ENCODE peak calls at places on chromosomes 16 and 17, in seven cellular contexts. One of them, this sample, is unnamed.

GRCh38 chr16:22712471-22712870 is 101.5 kb upstream of the HS3ST2 start:
- DNase-seq in H9: no peak
- DNase-seq in ACHN: no peak
- DNase-seq in AG08396: no peak
- DNase-seq in naive thymus-derived CD4-positive, alpha-beta T cell: no peak
- DNase-seq in A549: no peak
- DNase-seq in OCI-LY7: no peak
- DNase-seq in this sample: no peak

GRCh38 chr17:4201231-4201630 is 58.2 kb downstream of the CYB5D2 start:
- DNase-seq in H9: no peak
- DNase-seq in ACHN: no peak
- DNase-seq in AG08396: no peak
- DNase-seq in naive thymus-derived CD4-positive, alpha-beta T cell: no peak
- DNase-seq in A549: no peak
- DNase-seq in OCI-LY7: no peak
- DNase-seq in this sample: no peak

GRCh38 chr17:67421869-67422273 is 44.8 kb downstream of the PITPNC1 start:
- DNase-seq in H9: no peak
- DNase-seq in ACHN: peak
- DNase-seq in AG08396: peak
- DNase-seq in naive thymus-derived CD4-positive, alpha-beta T cell: peak
- DNase-seq in A549: peak
- DNase-seq in OCI-LY7: no peak
- DNase-seq in this sample: no peak

GRCh38 chr16:53018834-53019416 is 33.8 kb downstream of the CHD9NB start:
- DNase-seq in H9: no peak
- DNase-seq in ACHN: no peak
- DNase-seq in AG08396: no peak
- DNase-seq in naive thymus-derived CD4-positive, alpha-beta T cell: no peak
- DNase-seq in A549: no peak
- DNase-seq in OCI-LY7: no peak
- DNase-seq in this sample: no peak

GRCh38 chr17:61474235-61474927 is 22.2 kb downstream of the TBX4 start:
- DNase-seq in H9: peak
- DNase-seq in ACHN: no peak
- DNase-seq in AG08396: peak
- DNase-seq in naive thymus-derived CD4-positive, alpha-beta T cell: no peak
- DNase-seq in A549: no peak
- DNase-seq in OCI-LY7: no peak
- DNase-seq in this sample: no peak

GRCh38 chr16:50354629-50355456 is 13.9 kb downstream of the BRD7 start:
- DNase-seq in H9: no peak
- DNase-seq in ACHN: peak
- DNase-seq in AG08396: no peak
- DNase-seq in naive thymus-derived CD4-positive, alpha-beta T cell: peak
- DNase-seq in A549: no peak
- DNase-seq in OCI-LY7: peak
- DNase-seq in this sample: no peak

GRCh38 chr17:47905221-47905733 is 9.2 kb downstream of the SP2 start:
- DNase-seq in H9: no peak
- DNase-seq in ACHN: peak
- DNase-seq in AG08396: peak
- DNase-seq in naive thymus-derived CD4-positive, alpha-beta T cell: no peak
- DNase-seq in A549: no peak
- DNase-seq in OCI-LY7: no peak
- DNase-seq in this sample: peak

GRCh38 chr16:89099905-89100304 is 6.3 kb downstream of the ACSF3 start:
- DNase-seq in H9: no peak
- DNase-seq in ACHN: no peak
- DNase-seq in AG08396: no peak
- DNase-seq in naive thymus-derived CD4-positive, alpha-beta T cell: no peak
- DNase-seq in A549: no peak
- DNase-seq in OCI-LY7: peak
- DNase-seq in this sample: no peak

GRCh38 chr17:42920922-42921321 is 20.3 kb downstream of the G6PC1 start:
- DNase-seq in H9: no peak
- DNase-seq in ACHN: no peak
- DNase-seq in AG08396: no peak
- DNase-seq in naive thymus-derived CD4-positive, alpha-beta T cell: no peak
- DNase-seq in A549: no peak
- DNase-seq in OCI-LY7: peak
- DNase-seq in this sample: peak

GRCh38 chr16:74035816-74036215 is 260.8 kb upstream of the PSMD7 start:
- DNase-seq in H9: no peak
- DNase-seq in ACHN: peak
- DNase-seq in AG08396: peak
- DNase-seq in naive thymus-derived CD4-positive, alpha-beta T cell: no peak
- DNase-seq in A549: peak
- DNase-seq in OCI-LY7: peak
- DNase-seq in this sample: no peak

GRCh38 chr17:5508855-5509254 is 22.5 kb downstream of the MIS12 start:
- DNase-seq in H9: peak
- DNase-seq in ACHN: no peak
- DNase-seq in AG08396: no peak
- DNase-seq in naive thymus-derived CD4-positive, alpha-beta T cell: no peak
- DNase-seq in A549: peak
- DNase-seq in OCI-LY7: no peak
- DNase-seq in this sample: no peak

GRCh38 chr16:70726869-70727494 is 41.1 kb upstream of the MTSS2 start:
- DNase-seq in H9: no peak
- DNase-seq in ACHN: no peak
- DNase-seq in AG08396: no peak
- DNase-seq in naive thymus-derived CD4-positive, alpha-beta T cell: no peak
- DNase-seq in A549: no peak
- DNase-seq in OCI-LY7: no peak
- DNase-seq in this sample: peak

GRCh38 chr17:74116087-74116717 is 87.3 kb upstream of the RPL38 start:
- DNase-seq in H9: no peak
- DNase-seq in ACHN: no peak
- DNase-seq in AG08396: no peak
- DNase-seq in naive thymus-derived CD4-positive, alpha-beta T cell: no peak
- DNase-seq in A549: no peak
- DNase-seq in OCI-LY7: no peak
- DNase-seq in this sample: no peak

GRCh38 chr17:72554508-72554907 is 433.7 kb downstream of the SOX9 start:
- DNase-seq in H9: no peak
- DNase-seq in ACHN: no peak
- DNase-seq in AG08396: no peak
- DNase-seq in naive thymus-derived CD4-positive, alpha-beta T cell: no peak
- DNase-seq in A549: no peak
- DNase-seq in OCI-LY7: no peak
- DNase-seq in this sample: no peak

GRCh38 chr17:37802712-37803416 is 58.0 kb upstream of the HNF1B start:
- DNase-seq in H9: no peak
- DNase-seq in ACHN: no peak
- DNase-seq in AG08396: peak
- DNase-seq in naive thymus-derived CD4-positive, alpha-beta T cell: no peak
- DNase-seq in A549: no peak
- DNase-seq in OCI-LY7: no peak
- DNase-seq in this sample: no peak

GRCh38 chr16:11248133-11248532 is 7.9 kb downstream of the SOCS1 start:
- DNase-seq in H9: no peak
- DNase-seq in ACHN: no peak
- DNase-seq in AG08396: no peak
- DNase-seq in naive thymus-derived CD4-positive, alpha-beta T cell: no peak
- DNase-seq in A549: no peak
- DNase-seq in OCI-LY7: no peak
- DNase-seq in this sample: no peak

GRCh38 chr16:30585022-30585399 is 486 bp downstream of the ZNF785 start:
- DNase-seq in H9: peak
- DNase-seq in ACHN: no peak
- DNase-seq in AG08396: peak
- DNase-seq in naive thymus-derived CD4-positive, alpha-beta T cell: no peak
- DNase-seq in A549: no peak
- DNase-seq in OCI-LY7: no peak
- DNase-seq in this sample: no peak

GRCh38 chr17:68594552-68594951 is 6.6 kb downstream of the FAM20A start:
- DNase-seq in H9: peak
- DNase-seq in ACHN: no peak
- DNase-seq in AG08396: no peak
- DNase-seq in naive thymus-derived CD4-positive, alpha-beta T cell: no peak
- DNase-seq in A549: no peak
- DNase-seq in OCI-LY7: no peak
- DNase-seq in this sample: no peak

GRCh38 chr17:38871992-38872605 is 2.2 kb downstream of the LASP1 start:
- DNase-seq in H9: no peak
- DNase-seq in ACHN: no peak
- DNase-seq in AG08396: no peak
- DNase-seq in naive thymus-derived CD4-positive, alpha-beta T cell: no peak
- DNase-seq in A549: no peak
- DNase-seq in OCI-LY7: peak
- DNase-seq in this sample: no peak